ENCODE peak calls at places on chromosomes 13 and 19, in five cellular contexts. One of them, this sample, is unnamed.

GRCh38 chr19:38831142-38831605 is 420 bp downstream of the ECH1 start:
- DNase-seq in IMR-90: peak
- DNase-seq in A549: peak
- DNase-seq in GM12878: no peak
- DNase-seq in K562: peak
- DNase-seq in this sample: peak

GRCh38 chr13:35953537-35954206 is 177.5 kb downstream of the DCLK1 start:
- DNase-seq in IMR-90: peak
- DNase-seq in A549: peak
- DNase-seq in GM12878: no peak
- DNase-seq in K562: peak
- DNase-seq in this sample: peak

GRCh38 chr13:25375727-25376358 is 4.1 kb downstream of the ATP8A2 start:
- DNase-seq in IMR-90: peak
- DNase-seq in A549: peak
- DNase-seq in GM12878: no peak
- DNase-seq in K562: peak
- DNase-seq in this sample: peak

GRCh38 chr13:89363144-89363543 is 1692.0 kb downstream of the SLITRK5 start:
- DNase-seq in IMR-90: no peak
- DNase-seq in A549: no peak
- DNase-seq in GM12878: no peak
- DNase-seq in K562: no peak
- DNase-seq in this sample: peak

GRCh38 chr13:85650613-85651012 is 148.6 kb downstream of the SLITRK6 start:
- DNase-seq in IMR-90: no peak
- DNase-seq in A549: no peak
- DNase-seq in GM12878: no peak
- DNase-seq in K562: no peak
- DNase-seq in this sample: no peak

GRCh38 chr19:44663996-44664395 is 7.3 kb upstream of the CEACAM19 start:
- DNase-seq in IMR-90: no peak
- DNase-seq in A549: no peak
- DNase-seq in GM12878: no peak
- DNase-seq in K562: no peak
- DNase-seq in this sample: no peak

GRCh38 chr19:45742969-45743368 is 9.7 kb downstream of the MEIOSIN start:
- DNase-seq in IMR-90: no peak
- DNase-seq in A549: no peak
- DNase-seq in GM12878: no peak
- DNase-seq in K562: no peak
- DNase-seq in this sample: no peak

GRCh38 chr13:44321961-44322360 is 51.7 kb upstream of the SERP2 start:
- DNase-seq in IMR-90: no peak
- DNase-seq in A549: no peak
- DNase-seq in GM12878: no peak
- DNase-seq in K562: no peak
- DNase-seq in this sample: no peak

GRCh38 chr19:7930765-7931164 is 4.8 kb upstream of the CTXN1 start:
- DNase-seq in IMR-90: no peak
- DNase-seq in A549: no peak
- DNase-seq in GM12878: no peak
- DNase-seq in K562: no peak
- DNase-seq in this sample: no peak

GRCh38 chr13:37640499-37640898 is 41.9 kb upstream of the POSTN start:
- DNase-seq in IMR-90: peak
- DNase-seq in A549: peak
- DNase-seq in GM12878: no peak
- DNase-seq in K562: peak
- DNase-seq in this sample: no peak

DNA sequence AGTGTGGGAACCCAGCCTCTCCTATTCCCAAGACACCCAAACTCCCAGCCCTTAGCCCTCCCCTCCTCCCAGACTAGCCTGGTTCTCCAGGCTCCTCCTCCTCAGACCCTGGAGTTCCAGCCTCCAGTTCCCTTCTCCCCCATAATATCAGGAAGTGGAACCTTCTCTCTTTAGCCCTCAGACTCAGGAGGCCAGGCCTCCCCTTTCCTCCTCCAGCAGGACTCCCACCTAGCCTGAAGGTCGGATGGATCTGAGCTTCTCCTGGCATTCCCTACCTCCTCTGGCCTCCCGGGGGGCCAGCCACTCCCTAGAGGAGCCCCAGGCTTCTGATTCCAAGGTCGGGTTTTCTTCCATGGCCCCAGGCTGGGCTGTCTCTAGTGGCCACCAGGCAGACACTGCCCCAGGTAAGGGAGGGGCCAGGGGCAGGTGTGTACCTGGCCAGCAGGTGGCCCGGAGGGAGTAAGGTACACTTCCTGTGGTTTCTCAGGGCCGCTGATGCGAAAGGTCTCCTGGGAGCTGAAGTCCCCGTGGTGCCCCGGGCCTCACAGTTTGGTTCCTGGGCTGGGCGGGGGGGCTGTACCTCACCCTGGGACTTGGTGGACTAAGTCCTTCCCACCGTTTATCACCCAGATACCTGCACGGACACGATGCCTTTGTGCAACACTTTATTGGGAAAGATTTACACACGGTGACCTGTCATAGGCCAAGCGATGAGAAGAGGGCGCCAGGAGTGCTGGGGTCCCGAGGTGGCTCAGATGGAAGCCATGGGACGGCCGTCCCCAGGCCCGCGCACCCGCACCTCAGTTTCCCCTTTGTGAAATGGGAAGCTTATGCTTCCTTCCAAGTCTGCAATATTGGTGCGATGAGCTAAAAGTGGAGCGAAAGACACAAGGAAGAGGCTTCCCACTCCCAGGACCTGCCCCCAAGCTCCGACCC is at the start of gene TMC4:
- DNase-seq in IMR-90: no peak
- DNase-seq in A549: no peak
- DNase-seq in GM12878: no peak
- DNase-seq in K562: no peak
- DNase-seq in this sample: no peak
- TF ChIP-seq RCOR1 in IMR-90: no peak
- TF ChIP-seq RCOR1 in A549: no peak
- TF ChIP-seq RCOR1 in GM12878: no peak
- TF ChIP-seq RCOR1 in K562: no peak
- TF ChIP-seq RCOR1 in this sample: no peak

GRCh38 chr19:49637865-49638350 is 2.0 kb downstream of the RRAS start:
- DNase-seq in IMR-90: peak
- DNase-seq in A549: peak
- DNase-seq in GM12878: no peak
- DNase-seq in K562: peak
- DNase-seq in this sample: no peak
- TF ChIP-seq RCOR1 in IMR-90: no peak
- TF ChIP-seq RCOR1 in A549: no peak
- TF ChIP-seq RCOR1 in GM12878: no peak
- TF ChIP-seq RCOR1 in K562: no peak
- TF ChIP-seq RCOR1 in this sample: no peak

GRCh38 chr19:4369109-4369887 is 25.9 kb downstream of the MPND start:
- DNase-seq in IMR-90: no peak
- DNase-seq in A549: no peak
- DNase-seq in GM12878: peak
- DNase-seq in K562: no peak
- DNase-seq in this sample: no peak
- TF ChIP-seq RCOR1 in IMR-90: no peak
- TF ChIP-seq RCOR1 in A549: no peak
- TF ChIP-seq RCOR1 in GM12878: no peak
- TF ChIP-seq RCOR1 in K562: no peak
- TF ChIP-seq RCOR1 in this sample: no peak

GRCh38 chr13:99857738-99858137 is 113.8 kb downstream of the ZIC5 start:
- DNase-seq in IMR-90: no peak
- DNase-seq in A549: no peak
- DNase-seq in GM12878: no peak
- DNase-seq in K562: no peak
- DNase-seq in this sample: no peak

GRCh38 chr13:99859178-99860177 is 112.1 kb downstream of the ZIC5 start:
- DNase-seq in IMR-90: no peak
- DNase-seq in A549: no peak
- DNase-seq in GM12878: peak
- DNase-seq in K562: no peak
- DNase-seq in this sample: no peak

GRCh38 chr13:99854376-99854775 is 117.2 kb downstream of the ZIC5 start:
- DNase-seq in IMR-90: no peak
- DNase-seq in A549: no peak
- DNase-seq in GM12878: no peak
- DNase-seq in K562: no peak
- DNase-seq in this sample: no peak

GRCh38 chr13:99855516-99855915 is 116.1 kb downstream of the ZIC5 start:
- DNase-seq in IMR-90: no peak
- DNase-seq in A549: no peak
- DNase-seq in GM12878: no peak
- DNase-seq in K562: no peak
- DNase-seq in this sample: no peak

DNA sequence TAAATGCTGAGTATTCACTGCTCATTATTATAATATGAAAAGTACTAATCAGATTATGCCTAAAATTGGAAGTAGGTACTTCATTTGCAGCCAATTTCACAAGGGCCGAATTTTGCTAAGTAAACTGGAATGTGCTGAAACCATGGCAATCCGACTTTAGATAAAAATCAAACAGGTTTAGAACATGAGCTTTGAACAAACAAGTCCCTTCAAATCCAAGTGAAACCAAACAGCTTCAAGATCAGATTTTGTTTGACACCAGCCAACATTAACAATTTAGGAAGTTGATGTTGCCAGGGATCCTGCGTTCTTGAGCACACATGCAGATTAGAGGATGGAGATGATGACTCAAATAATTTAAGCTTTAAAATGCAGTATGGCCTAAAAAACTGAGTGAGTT is 115.5 kb downstream of the ZIC5 start:
- DNase-seq in IMR-90: no peak
- DNase-seq in A549: no peak
- DNase-seq in GM12878: no peak
- DNase-seq in K562: no peak
- DNase-seq in this sample: no peak
- TF ChIP-seq RCOR1 in IMR-90: no peak
- TF ChIP-seq RCOR1 in A549: no peak
- TF ChIP-seq RCOR1 in GM12878: no peak
- TF ChIP-seq RCOR1 in K562: no peak
- TF ChIP-seq RCOR1 in this sample: no peak

DNA sequence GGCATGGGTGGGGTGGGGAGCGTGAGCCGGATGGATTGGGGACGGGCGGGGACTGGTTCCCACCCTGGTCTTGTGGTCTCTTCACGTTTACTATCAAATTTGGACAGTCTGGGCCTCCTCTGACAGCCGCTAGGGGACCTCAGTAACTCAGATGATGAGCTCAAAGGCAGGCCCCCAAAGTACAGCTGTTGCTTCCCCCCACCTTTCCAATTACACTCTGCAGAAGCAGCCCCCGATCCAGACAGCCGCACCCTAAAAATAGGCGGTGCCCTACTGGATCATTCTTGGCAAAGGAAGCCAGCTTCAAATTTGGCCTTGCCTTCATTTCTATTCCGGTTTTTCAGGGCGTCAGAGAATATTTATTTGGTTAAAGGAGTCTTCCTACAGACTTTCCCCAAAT is 1.9 kb upstream of the FOXO1 start:
- DNase-seq in IMR-90: no peak
- DNase-seq in A549: peak
- DNase-seq in GM12878: no peak
- DNase-seq in K562: peak
- DNase-seq in this sample: no peak
- TF ChIP-seq RCOR1 in IMR-90: no peak
- TF ChIP-seq RCOR1 in A549: no peak
- TF ChIP-seq RCOR1 in GM12878: no peak
- TF ChIP-seq RCOR1 in K562: no peak
- TF ChIP-seq RCOR1 in this sample: no peak

This sample was measured in SK-N-SH.